ENCODE peak calls at places on chromosomes 3 and 15, in six cellular contexts. F, R, O, U, I and M are unnamed samples.

GRCh38 chr3:177385186-177385585 is 187.9 kb upstream of the TBL1XR1 start:
- DNase-seq in O (no peak), F (no peak), U (no peak), R (no peak), I (no peak), M (no peak)

GRCh38 chr3:156106721-156107373 is 13.5 kb upstream of the KCNAB1 start:
- DNase-seq in R (no peak), O (no peak), U (no peak), I (no peak), F (no peak), M (no peak)

GRCh38 chr3:71219744-71220638 is 363.5 kb downstream of the FOXP1 start:
- DNase-seq in U (no peak), I (no peak), F (no peak), R (no peak), O (no peak), M (no peak)

GRCh38 chr3:122560680-122561079 is 3.4 kb downstream of the PARP9 start:
- DNase-seq in R (peak; percentile 67), O (peak; percentile 94), U (no peak), F (peak; percentile 69), I (peak; percentile 78), M (no peak)

GRCh38 chr3:60250210-60250609 is 1001.0 kb downstream of the FHIT start:
- DNase-seq in I (no peak), U (no peak), O (no peak), R (no peak), F (no peak), M (no peak)

GRCh38 chr15:99021027-99021624 is 13.5 kb upstream of the PGPEP1L start:
- DNase-seq in O (no peak), U (no peak), R (no peak), I (no peak), F (no peak), M (no peak)

GRCh38 chr15:46170326-46170725 is 535.5 kb downstream of the SQOR start:
- DNase-seq in U (no peak), I (no peak), F (no peak), R (peak; percentile 3), O (peak; percentile 63), M (no peak)

GRCh38 chr15:101293122-101293521 is 1.9 kb downstream of the SNRPA1 start:
- DNase-seq in I (peak; percentile 21), F (no peak), O (peak; percentile 16), U (no peak), R (no peak), M (no peak)

GRCh38 chr15:70522323-70522966 is 240.9 kb downstream of the UACA start:
- DNase-seq in U (no peak), F (no peak), R (no peak), I (no peak), O (no peak), M (no peak)

GRCh38 chr15:52556524-52556923 is 12.3 kb downstream of the ARPP19 start:
- DNase-seq in O (no peak), I (no peak), U (no peak), R (no peak), F (no peak), M (no peak)

GRCh38 chr3:98577178-98577895 is 16.1 kb downstream of the CPOX start:
- DNase-seq in R (peak; percentile 75), O (peak; percentile 75), I (peak; percentile 77), F (no peak), U (no peak), M (peak; percentile 24)

GRCh38 chr3:16807981-16808380 is 76.8 kb upstream of the PLCL2 start:
- DNase-seq in R (no peak), I (no peak), O (no peak), F (no peak), U (no peak), M (no peak)

GRCh38 chr3:157066335-157067071 is 93.4 kb downstream of the CCNL1 start:
- DNase-seq in O (peak; percentile 61), R (no peak), I (peak; percentile 48), U (no peak), F (no peak), M (no peak)

GRCh38 chr15:46815765-46816164 is 901.5 kb upstream of the SEMA6D start:
- DNase-seq in O (no peak), F (peak; percentile 47), I (no peak), U (no peak), R (no peak), M (no peak)

GRCh38 chr15:26864664-26865191 is 2.1 kb upstream of the GABRA5 start:
- DNase-seq in U (no peak), F (no peak), R (peak; percentile 5), O (peak; percentile 60), I (peak; percentile 57), M (no peak)

GRCh38 chr15:26869628-26870027 is 2.8 kb downstream of the GABRA5 start:
- DNase-seq in U (no peak), I (no peak), R (no peak), F (no peak), O (no peak), M (no peak)

GRCh38 chr15:26868029-26868685 is 1.3 kb downstream of the GABRA5 start:
- DNase-seq in R (no peak), O (no peak), U (peak; percentile 67), I (no peak), F (no peak), M (no peak)

GRCh38 chr15:26867199-26868007 is 541 bp downstream of the GABRA5 start:
- DNase-seq in U (peak; percentile 75), O (no peak), F (no peak), R (no peak), I (no peak), M (no peak)

DNA sequence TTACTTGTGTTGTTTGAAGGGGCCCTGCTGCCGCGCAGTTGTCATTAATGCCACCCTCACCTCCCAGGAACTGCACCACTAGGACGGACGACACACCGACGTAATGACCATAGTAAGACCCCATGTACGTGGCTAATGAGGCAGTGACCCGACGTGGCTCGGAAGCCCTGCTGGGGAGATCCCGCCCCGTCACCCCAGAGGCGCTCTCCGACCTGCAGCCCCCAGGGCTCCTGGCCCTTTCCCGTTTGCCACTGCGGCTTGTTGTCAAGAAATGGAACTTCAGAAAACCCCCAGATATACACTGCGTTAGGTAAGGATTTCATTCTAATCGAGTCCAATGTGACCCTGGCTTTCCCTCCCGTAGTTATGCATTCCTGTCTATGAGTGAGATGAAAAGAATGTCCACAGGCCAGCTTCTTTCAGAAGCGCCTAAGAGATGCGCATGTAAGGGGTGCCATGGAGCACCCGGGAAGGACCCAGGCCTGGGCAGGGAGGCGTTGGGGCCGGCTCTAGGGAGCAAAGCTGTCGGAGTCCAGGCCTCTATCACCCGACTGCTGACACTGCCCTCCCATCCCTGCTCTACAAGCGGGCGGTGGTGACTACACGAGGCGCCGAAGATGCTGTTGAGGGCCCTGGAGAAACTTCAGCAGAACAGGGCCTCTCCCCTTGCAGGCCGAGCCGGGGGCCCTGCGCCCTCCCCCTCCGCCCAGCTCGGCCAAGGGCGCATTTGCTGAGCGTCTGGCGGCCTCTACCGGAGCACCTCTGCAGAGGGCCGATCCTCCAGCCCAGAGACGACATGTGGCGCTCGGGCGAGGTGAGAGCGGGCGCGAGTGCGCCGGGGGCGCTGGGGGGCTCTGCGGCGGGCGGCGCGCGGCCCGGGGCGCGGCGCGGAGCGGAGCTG is at the start of gene GABRA5:
- DNase-seq in O (peak; percentile 15), U (peak; percentile 70), I (peak; percentile 24), R (no peak), F (peak; percentile 25), M (no peak)
- H3K4me3 ChIP-seq in O (no peak within 1 kb of the TSS), U (no peak within 1 kb of the TSS), I (no peak within 1 kb of the TSS), R (no peak within 1 kb of the TSS), F (no peak within 1 kb of the TSS), M (peak within 1 kb of the TSS; percentile 53)

GRCh38 chr3:50519471-50520089 is 16.1 kb upstream of the CACNA2D2 start:
- DNase-seq in I (peak; percentile 68), O (peak; percentile 77), U (no peak), F (peak; percentile 79), R (peak; percentile 38), M (no peak)

GRCh38 chr3:50523170-50523865 is 19.9 kb upstream of the CACNA2D2 start:
- DNase-seq in F (peak; percentile 28), R (no peak), O (no peak), U (no peak), I (no peak), M (no peak)

GRCh38 chr3:50521572-50521971 is 18.1 kb upstream of the CACNA2D2 start:
- DNase-seq in U (no peak), F (no peak), R (no peak), O (no peak), I (no peak), M (no peak)

GRCh38 chr3:50518441-50518840 is 15.0 kb upstream of the CACNA2D2 start:
- DNase-seq in O (no peak), F (no peak), I (no peak), U (no peak), R (no peak), M (no peak)

GRCh38 chr3:50520849-50521248 is 17.4 kb upstream of the CACNA2D2 start:
- DNase-seq in I (no peak), F (no peak), O (no peak), R (no peak), U (no peak), M (no peak)
- H3K4me3 ChIP-seq in I (no peak overlapping the region), F (no peak overlapping the region), O (no peak overlapping the region), R (no peak overlapping the region), U (no peak overlapping the region), M (no peak overlapping the region)

DNA sequence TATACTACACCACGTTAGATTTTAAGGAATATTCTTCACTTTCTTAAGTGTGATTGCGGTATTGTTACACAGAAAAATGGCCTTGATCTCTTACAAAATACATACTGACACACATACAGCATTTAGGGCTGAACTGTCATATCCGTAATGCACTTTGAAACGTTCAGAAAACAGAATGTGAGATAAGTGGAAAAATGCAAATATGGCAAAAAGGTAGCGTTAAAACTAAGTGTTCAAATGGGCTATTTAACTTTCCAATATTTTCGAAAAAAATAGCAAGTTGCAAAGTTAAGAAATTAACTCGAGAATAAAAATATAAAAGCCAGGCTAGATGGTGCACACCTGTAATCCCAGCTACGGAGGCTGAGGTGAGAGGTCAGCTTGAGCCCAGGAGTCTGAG is 1.7 kb downstream of the ZNF280D start:
- DNase-seq in O (no peak), I (no peak), F (no peak), U (no peak), R (no peak), M (no peak)
- H3K4me3 ChIP-seq in O (peak overlapping the region; percentile 95), I (no peak overlapping the region), F (no peak overlapping the region), U (peak overlapping the region; percentile 77), R (no peak overlapping the region), M (peak overlapping the region; percentile 74)

DNA sequence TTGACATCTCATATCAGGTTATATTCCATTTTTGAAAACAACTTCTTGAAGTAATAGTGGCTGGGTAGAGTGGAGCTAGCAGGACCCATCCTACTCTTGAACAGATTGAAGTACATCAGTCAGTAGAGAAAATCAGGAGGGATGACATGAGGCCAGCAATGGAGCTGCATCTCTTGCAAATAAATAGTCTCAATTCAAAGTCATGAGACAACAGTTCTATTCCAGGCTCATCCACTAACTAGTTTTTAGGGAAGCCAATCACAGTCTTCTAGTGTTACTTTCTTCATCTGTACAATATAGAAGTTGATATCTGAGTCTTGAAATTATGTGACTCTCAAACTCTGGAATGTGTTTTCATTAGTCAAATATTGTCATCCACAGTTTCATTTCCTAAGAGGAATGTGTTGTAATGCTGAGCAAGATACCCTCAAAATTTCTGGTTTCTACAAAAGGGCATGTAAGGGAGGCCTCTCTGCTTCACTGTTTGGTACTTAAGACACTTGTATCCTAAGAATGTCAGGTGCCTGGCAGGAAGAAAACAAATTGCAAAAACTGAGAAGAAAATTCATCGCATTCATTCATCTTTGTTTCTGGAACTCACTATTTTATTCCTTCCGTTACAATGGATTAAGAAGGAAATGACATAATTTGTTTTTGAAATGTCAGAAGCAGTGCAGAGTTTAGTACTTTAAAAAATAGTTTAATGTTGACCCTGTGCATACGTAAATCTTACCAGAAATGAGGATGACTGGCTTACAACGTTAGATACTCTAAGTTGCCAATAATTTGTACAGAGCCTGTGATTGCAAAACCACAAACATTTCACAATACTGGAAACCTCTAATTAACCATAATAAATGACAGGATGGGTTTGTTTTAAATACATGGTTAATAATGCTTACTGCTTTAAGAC is 477.5 kb downstream of the RBMS3 start:
- DNase-seq in O (peak; percentile 24), I (peak; percentile 86), F (no peak), U (no peak), R (peak; percentile 77), M (peak; percentile 51)
- H3K4me3 ChIP-seq in O (no peak overlapping the region), I (no peak overlapping the region), F (no peak overlapping the region), U (no peak overlapping the region), R (no peak overlapping the region), M (no peak overlapping the region)